ENCODE peak calls at places on chromosomes 1 and 21, in seven cellular contexts. One of them, this sample, is unnamed.

GRCh38 chr1:225449261-225449660 is 21.4 kb upstream of the LBR start:
- DNase-seq in osteoblast: no peak
- DNase-seq in psoas muscle: no peak
- DNase-seq in colonic mucosa: peak
- DNase-seq in PC-9: peak
- DNase-seq in NB4: no peak
- DNase-seq in GM12865: no peak
- DNase-seq in this sample: no peak

GRCh38 chr1:185646202-185646683 is 87.9 kb upstream of the HMCN1 start:
- DNase-seq in osteoblast: peak
- DNase-seq in psoas muscle: no peak
- DNase-seq in colonic mucosa: peak
- DNase-seq in PC-9: peak
- DNase-seq in NB4: no peak
- DNase-seq in GM12865: no peak
- DNase-seq in this sample: peak

GRCh38 chr1:24696033-24696755 is 49.1 kb upstream of the CLIC4 start:
- DNase-seq in osteoblast: no peak
- DNase-seq in psoas muscle: no peak
- DNase-seq in colonic mucosa: no peak
- DNase-seq in PC-9: no peak
- DNase-seq in NB4: no peak
- DNase-seq in GM12865: no peak
- DNase-seq in this sample: no peak

GRCh38 chr21:45981641-45982255 is at the start of gene COL6A1:
- DNase-seq in osteoblast: peak
- DNase-seq in psoas muscle: peak
- DNase-seq in colonic mucosa: peak
- DNase-seq in PC-9: peak
- DNase-seq in NB4: peak
- DNase-seq in GM12865: no peak
- DNase-seq in this sample: no peak

GRCh38 chr1:90940746-90941145 is 81.1 kb downstream of the ZNF644 start:
- DNase-seq in osteoblast: no peak
- DNase-seq in psoas muscle: no peak
- DNase-seq in colonic mucosa: no peak
- DNase-seq in PC-9: no peak
- DNase-seq in NB4: no peak
- DNase-seq in GM12865: no peak
- DNase-seq in this sample: no peak

GRCh38 chr1:92466702-92467101 is 20.0 kb downstream of the GFI1 start:
- DNase-seq in osteoblast: no peak
- DNase-seq in psoas muscle: no peak
- DNase-seq in colonic mucosa: no peak
- DNase-seq in PC-9: no peak
- DNase-seq in NB4: peak
- DNase-seq in GM12865: no peak
- DNase-seq in this sample: no peak

GRCh38 chr1:91478693-91479234 is 21.9 kb upstream of the CDC7 start:
- DNase-seq in osteoblast: no peak
- DNase-seq in psoas muscle: no peak
- DNase-seq in colonic mucosa: no peak
- DNase-seq in PC-9: no peak
- DNase-seq in NB4: no peak
- DNase-seq in GM12865: no peak
- DNase-seq in this sample: no peak

GRCh38 chr1:163337631-163338030 is 15.9 kb downstream of the NUF2 start:
- DNase-seq in osteoblast: no peak
- DNase-seq in psoas muscle: no peak
- DNase-seq in colonic mucosa: no peak
- DNase-seq in PC-9: no peak
- DNase-seq in NB4: no peak
- DNase-seq in GM12865: no peak
- DNase-seq in this sample: no peak

GRCh38 chr1:94160811-94161210 is 39.9 kb upstream of the ABCA4 start:
- DNase-seq in osteoblast: peak
- DNase-seq in psoas muscle: no peak
- DNase-seq in colonic mucosa: no peak
- DNase-seq in PC-9: no peak
- DNase-seq in NB4: no peak
- DNase-seq in GM12865: no peak
- DNase-seq in this sample: peak

GRCh38 chr1:56411484-56412180 is 167.7 kb downstream of the PLPP3 start:
- DNase-seq in osteoblast: peak
- DNase-seq in psoas muscle: no peak
- DNase-seq in colonic mucosa: no peak
- DNase-seq in PC-9: no peak
- DNase-seq in NB4: no peak
- DNase-seq in GM12865: no peak
- DNase-seq in this sample: peak

GRCh38 chr1:27678747-27679146 is 6.8 kb upstream of the IFI6 start:
- DNase-seq in osteoblast: no peak
- DNase-seq in psoas muscle: no peak
- DNase-seq in colonic mucosa: no peak
- DNase-seq in PC-9: no peak
- DNase-seq in NB4: no peak
- DNase-seq in GM12865: no peak
- DNase-seq in this sample: no peak

GRCh38 chr1:7664893-7665250 is 106.2 kb upstream of the VAMP3 start:
- DNase-seq in osteoblast: no peak
- DNase-seq in psoas muscle: no peak
- DNase-seq in colonic mucosa: no peak
- DNase-seq in PC-9: no peak
- DNase-seq in NB4: no peak
- DNase-seq in GM12865: no peak
- DNase-seq in this sample: no peak

GRCh38 chr1:214524824-214525223 is 26.6 kb downstream of the PTPN14 start:
- DNase-seq in osteoblast: no peak
- DNase-seq in psoas muscle: no peak
- DNase-seq in colonic mucosa: no peak
- DNase-seq in PC-9: no peak
- DNase-seq in NB4: no peak
- DNase-seq in GM12865: no peak
- DNase-seq in this sample: no peak

GRCh38 chr1:56904706-56905105 is 50.1 kb downstream of the C8A start:
- DNase-seq in osteoblast: no peak
- DNase-seq in psoas muscle: no peak
- DNase-seq in colonic mucosa: no peak
- DNase-seq in PC-9: no peak
- DNase-seq in NB4: no peak
- DNase-seq in GM12865: no peak
- DNase-seq in this sample: no peak

GRCh38 chr1:94463765-94464330 is 45.7 kb downstream of the ABCD3 start:
- DNase-seq in osteoblast: peak
- DNase-seq in psoas muscle: no peak
- DNase-seq in colonic mucosa: peak
- DNase-seq in PC-9: peak
- DNase-seq in NB4: peak
- DNase-seq in GM12865: peak
- DNase-seq in this sample: peak

GRCh38 chr1:234114648-234115307 is 210.3 kb downstream of the SLC35F3 start:
- DNase-seq in osteoblast: peak
- DNase-seq in psoas muscle: no peak
- DNase-seq in colonic mucosa: peak
- DNase-seq in PC-9: peak
- DNase-seq in NB4: peak
- DNase-seq in GM12865: peak
- DNase-seq in this sample: peak

GRCh38 chr21:31557421-31557955 is 102.0 kb upstream of the SOD1 start:
- DNase-seq in osteoblast: peak
- DNase-seq in psoas muscle: no peak
- DNase-seq in colonic mucosa: no peak
- DNase-seq in PC-9: peak
- DNase-seq in NB4: no peak
- DNase-seq in GM12865: no peak
- DNase-seq in this sample: no peak

GRCh38 chr1:150321826-150322166 is 463 bp downstream of the PRPF3 start:
- DNase-seq in osteoblast: no peak
- DNase-seq in psoas muscle: no peak
- DNase-seq in colonic mucosa: no peak
- DNase-seq in PC-9: no peak
- DNase-seq in NB4: peak
- DNase-seq in GM12865: no peak
- DNase-seq in this sample: no peak

GRCh38 chr1:178962853-178963810 is 62.6 kb upstream of the FAM20B start:
- DNase-seq in osteoblast: no peak
- DNase-seq in psoas muscle: no peak
- DNase-seq in colonic mucosa: no peak
- DNase-seq in PC-9: no peak
- DNase-seq in NB4: no peak
- DNase-seq in GM12865: no peak
- DNase-seq in this sample: no peak

GRCh38 chr21:34887729-34888568 is 161.2 kb downstream of the RUNX1 start:
- DNase-seq in osteoblast: peak
- DNase-seq in psoas muscle: peak
- DNase-seq in colonic mucosa: peak
- DNase-seq in PC-9: peak
- DNase-seq in NB4: peak
- DNase-seq in GM12865: peak
- DNase-seq in this sample: peak

GRCh38 chr1:169529068-169529642 is 43.4 kb upstream of the SLC19A2 start:
- DNase-seq in osteoblast: no peak
- DNase-seq in psoas muscle: no peak
- DNase-seq in colonic mucosa: peak
- DNase-seq in PC-9: peak
- DNase-seq in NB4: no peak
- DNase-seq in GM12865: peak
- DNase-seq in this sample: no peak

GRCh38 chr1:156949127-156949526 is 28.7 kb downstream of the LRRC71 start:
- DNase-seq in osteoblast: no peak
- DNase-seq in psoas muscle: no peak
- DNase-seq in colonic mucosa: no peak
- DNase-seq in PC-9: no peak
- DNase-seq in NB4: no peak
- DNase-seq in GM12865: no peak
- DNase-seq in this sample: no peak

GRCh38 chr1:156945881-156946661 is 25.6 kb downstream of the LRRC71 start:
- DNase-seq in osteoblast: no peak
- DNase-seq in psoas muscle: no peak
- DNase-seq in colonic mucosa: peak
- DNase-seq in PC-9: peak
- DNase-seq in NB4: no peak
- DNase-seq in GM12865: no peak
- DNase-seq in this sample: no peak

GRCh38 chr1:156947818-156948525 is 27.5 kb downstream of the LRRC71 start:
- DNase-seq in osteoblast: no peak
- DNase-seq in psoas muscle: no peak
- DNase-seq in colonic mucosa: no peak
- DNase-seq in PC-9: no peak
- DNase-seq in NB4: no peak
- DNase-seq in GM12865: no peak
- DNase-seq in this sample: no peak

GRCh38 chr1:156947127-156947526 is 26.7 kb downstream of the LRRC71 start:
- DNase-seq in osteoblast: no peak
- DNase-seq in psoas muscle: no peak
- DNase-seq in colonic mucosa: no peak
- DNase-seq in PC-9: no peak
- DNase-seq in NB4: no peak
- DNase-seq in GM12865: no peak
- DNase-seq in this sample: no peak

DNA sequence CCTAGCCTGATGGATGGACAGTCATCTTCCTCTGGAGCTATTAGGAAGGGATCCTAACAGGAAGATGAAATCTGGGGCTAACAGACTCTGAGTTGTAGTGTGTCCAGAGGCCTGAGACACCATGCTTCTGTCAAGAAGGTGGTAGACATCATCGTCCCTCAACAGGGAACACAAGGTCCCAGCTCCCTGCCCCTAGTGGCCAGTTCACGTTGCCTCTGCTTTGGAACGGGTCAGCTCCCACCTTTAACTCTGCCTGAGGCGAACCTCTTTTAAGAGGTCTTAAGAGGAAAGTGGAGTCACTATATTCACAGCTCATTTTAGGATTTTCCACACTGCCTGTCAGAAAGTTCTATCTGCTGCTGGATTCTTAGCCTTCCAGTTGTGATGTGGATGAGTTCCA is 28.3 kb downstream of the LRRC71 start:
- DNase-seq in osteoblast: peak
- DNase-seq in psoas muscle: no peak
- DNase-seq in colonic mucosa: no peak
- DNase-seq in PC-9: no peak
- DNase-seq in NB4: no peak
- DNase-seq in GM12865: no peak
- DNase-seq in this sample: no peak
- TF ChIP-seq CTCF in osteoblast: peak
- TF ChIP-seq CTCF in psoas muscle: no peak
- TF ChIP-seq CTCF in colonic mucosa: no peak
- TF ChIP-seq CTCF in PC-9: peak
- TF ChIP-seq CTCF in NB4: peak
- TF ChIP-seq CTCF in GM12865: peak
- TF ChIP-seq CTCF in this sample: peak

DNA sequence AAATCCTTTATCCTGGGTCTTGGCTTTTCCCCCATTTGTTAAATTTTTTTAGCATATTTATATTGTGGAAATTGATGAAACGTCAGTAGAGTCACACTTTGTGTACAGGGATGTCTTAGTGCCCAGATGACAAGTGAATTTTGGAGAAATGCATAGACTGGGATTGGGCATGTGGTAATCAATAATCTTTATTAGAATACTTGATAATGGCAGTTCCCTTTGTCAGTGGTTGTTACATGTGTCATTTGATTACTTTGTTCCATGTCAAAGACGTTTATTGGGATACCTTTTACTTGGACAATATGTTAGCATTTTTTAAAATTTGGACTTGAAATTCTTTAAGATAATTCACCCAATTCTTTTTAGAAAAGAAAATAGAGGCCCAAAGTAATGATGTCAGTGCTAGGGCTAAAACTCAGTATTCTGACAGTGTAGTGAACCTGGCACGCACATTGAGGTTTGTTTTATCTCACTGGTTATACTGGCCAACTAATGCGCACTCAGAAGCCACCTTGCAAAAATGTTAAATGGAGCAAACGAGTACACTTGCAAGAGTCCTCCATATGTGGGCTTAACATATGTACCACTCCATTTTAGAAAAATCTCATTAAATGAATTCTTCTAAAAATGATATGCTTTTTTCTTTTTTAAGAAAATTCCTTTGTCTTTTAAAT is 9.2 kb downstream of the PRPF38B start:
- DNase-seq in osteoblast: no peak
- DNase-seq in psoas muscle: no peak
- DNase-seq in colonic mucosa: no peak
- DNase-seq in PC-9: no peak
- DNase-seq in NB4: no peak
- DNase-seq in GM12865: no peak
- DNase-seq in this sample: no peak
- H3K4me3 ChIP-seq in osteoblast: no peak
- H3K4me3 ChIP-seq in psoas muscle: no peak
- H3K4me3 ChIP-seq in colonic mucosa: no peak
- H3K4me3 ChIP-seq in PC-9: no peak
- H3K4me3 ChIP-seq in NB4: no peak
- H3K4me3 ChIP-seq in GM12865: no peak
- H3K4me3 ChIP-seq in this sample: no peak

GRCh38 chr21:14120091-14120734 is 90.5 kb downstream of the LIPI start:
- DNase-seq in osteoblast: no peak
- DNase-seq in psoas muscle: no peak
- DNase-seq in colonic mucosa: peak
- DNase-seq in PC-9: peak
- DNase-seq in NB4: peak
- DNase-seq in GM12865: peak
- DNase-seq in this sample: no peak
- TF ChIP-seq CTCF in osteoblast: peak
- TF ChIP-seq CTCF in psoas muscle: peak
- TF ChIP-seq CTCF in colonic mucosa: peak
- TF ChIP-seq CTCF in PC-9: peak
- TF ChIP-seq CTCF in NB4: peak
- TF ChIP-seq CTCF in GM12865: peak
- TF ChIP-seq CTCF in this sample: peak

GRCh38 chr1:160841079-160841478 is 21.6 kb downstream of the CD244 start:
- DNase-seq in osteoblast: no peak
- DNase-seq in psoas muscle: no peak
- DNase-seq in colonic mucosa: no peak
- DNase-seq in PC-9: no peak
- DNase-seq in NB4: no peak
- DNase-seq in GM12865: no peak
- DNase-seq in this sample: no peak
- H3K4me3 ChIP-seq in osteoblast: no peak
- H3K4me3 ChIP-seq in psoas muscle: no peak
- H3K4me3 ChIP-seq in colonic mucosa: no peak
- H3K4me3 ChIP-seq in PC-9: no peak
- H3K4me3 ChIP-seq in NB4: no peak
- H3K4me3 ChIP-seq in GM12865: no peak
- H3K4me3 ChIP-seq in this sample: no peak